ENCODE peak calls at places on chromosome 2, in ten cellular contexts. A, L, W, E, C, S, J, Q, G and T are unnamed samples.

GRCh38 chr2:109331864-109332848 is 203.2 kb downstream of the SH3RF3 start:
- DNase-seq in A (peak; percentile 85), L (no peak), W (peak; percentile 88), E (peak; percentile 96), C (no peak), S (peak; percentile 95), J (no peak), Q (peak; percentile 67), G (peak; percentile 23), T (no peak)

GRCh38 chr2:190467575-190468083 is 59.5 kb downstream of the MFSD6 start:
- DNase-seq in A (no peak), L (no peak), W (no peak), E (peak; percentile 23), C (no peak), S (peak; percentile 61), J (no peak), Q (no peak), G (no peak), T (no peak)

GRCh38 chr2:32933756-32934095 is 13.0 kb upstream of the LTBP1 start:
- DNase-seq in A (no peak), L (no peak), W (no peak), E (no peak), C (no peak), S (no peak), J (no peak), Q (no peak), G (no peak), T (no peak)

GRCh38 chr2:88099798-88100488 is 27.9 kb downstream of the FABP1 start:
- DNase-seq in A (no peak), L (no peak), W (peak; percentile 41), E (peak; percentile 4), C (peak; percentile 92), S (no peak), J (no peak), Q (no peak), G (peak; percentile 16), T (no peak)

GRCh38 chr2:64120928-64121327 is 23.3 kb downstream of the PELI1 start:
- DNase-seq in A (no peak), L (no peak), W (no peak), E (no peak), C (no peak), S (no peak), J (no peak), Q (no peak), G (no peak), T (no peak)

GRCh38 chr2:234964631-234965461 is 13.0 kb downstream of the SH3BP4 start:
- DNase-seq in A (no peak), L (no peak), W (no peak), E (no peak), C (no peak), S (no peak), J (no peak), Q (no peak), G (no peak), T (no peak)

GRCh38 chr2:222791946-222792649 is 68.7 kb upstream of the ACSL3 start:
- DNase-seq in A (no peak), L (no peak), W (peak; percentile 73), E (no peak), C (no peak), S (no peak), J (peak; percentile 59), Q (no peak), G (no peak), T (no peak)

GRCh38 chr2:61900246-61900645 is 5.2 kb upstream of the COMMD1 start:
- DNase-seq in A (no peak), L (no peak), W (peak; percentile 15), E (peak; percentile 38), C (no peak), S (no peak), J (no peak), Q (no peak), G (no peak), T (no peak)

GRCh38 chr2:18993756-18994155 is 364.7 kb downstream of the OSR1 start:
- DNase-seq in A (no peak), L (no peak), W (no peak), E (no peak), C (no peak), S (no peak), J (no peak), Q (no peak), G (no peak), T (no peak)

GRCh38 chr2:70613510-70613909 is 59.9 kb upstream of the TGFA start:
- DNase-seq in A (no peak), L (no peak), W (no peak), E (no peak), C (no peak), S (no peak), J (no peak), Q (no peak), G (no peak), T (no peak)

GRCh38 chr2:150099805-150100204 is 387.7 kb downstream of the RND3 start:
- DNase-seq in A (no peak), L (no peak), W (no peak), E (no peak), C (no peak), S (no peak), J (no peak), Q (no peak), G (no peak), T (no peak)

GRCh38 chr2:188181439-188181838 is 110.2 kb upstream of the GULP1 start:
- DNase-seq in A (no peak), L (no peak), W (no peak), E (no peak), C (no peak), S (no peak), J (no peak), Q (no peak), G (no peak), T (no peak)

GRCh38 chr2:100013892-100014677 is 128.3 kb downstream of the AFF3 start:
- DNase-seq in A (peak; percentile 93), L (no peak), W (peak; percentile 84), E (peak; percentile 99), C (no peak), S (peak; percentile 97), J (peak; percentile 81), Q (no peak), G (peak; percentile 39), T (peak; percentile 57)

GRCh38 chr2:224145751-224146355 is 106.8 kb upstream of the SERPINE2 start:
- DNase-seq in A (peak; percentile 65), L (no peak), W (peak; percentile 88), E (peak; percentile 80), C (no peak), S (peak; percentile 93), J (no peak), Q (no peak), G (no peak), T (no peak)

GRCh38 chr2:26678026-26678425 is 14.5 kb upstream of the KCNK3 start:
- DNase-seq in A (no peak), L (no peak), W (peak; percentile 16), E (no peak), C (no peak), S (no peak), J (no peak), Q (no peak), G (no peak), T (no peak)

GRCh38 chr2:209425082-209426071 is 1.5 kb downstream of the MAP2 start:
- DNase-seq in A (peak; percentile 18), L (no peak), W (peak; percentile 64), E (peak; percentile 41), C (no peak), S (peak; percentile 66), J (no peak), Q (peak; percentile 74), G (peak; percentile 34), T (peak; percentile 28)

GRCh38 chr2:240462704-240463273 is 27.3 kb downstream of the GPC1 start:
- DNase-seq in A (no peak), L (no peak), W (no peak), E (no peak), C (no peak), S (no peak), J (peak; percentile 23), Q (no peak), G (no peak), T (no peak)

GRCh38 chr2:238330391-238330790 is 10.1 kb downstream of the TRAF3IP1 start:
- DNase-seq in A (no peak), L (no peak), W (no peak), E (no peak), C (no peak), S (no peak), J (no peak), Q (no peak), G (no peak), T (no peak)

GRCh38 chr2:16302969-16303592 is 362.6 kb downstream of the CYRIA start:
- DNase-seq in A (no peak), L (no peak), W (no peak), E (no peak), C (peak; percentile 45), S (no peak), J (no peak), Q (peak; percentile 14), G (peak; percentile 98), T (no peak)

GRCh38 chr2:177056540-177056939 is 156.1 kb upstream of the HNRNPA3 start:
- DNase-seq in A (no peak), L (no peak), W (no peak), E (no peak), C (no peak), S (no peak), J (no peak), Q (no peak), G (peak; percentile 20), T (no peak)

GRCh38 chr2:68812256-68812655 is 58.9 kb downstream of the BMP10 start:
- DNase-seq in A (no peak), L (no peak), W (no peak), E (peak; percentile 19), C (no peak), S (no peak), J (no peak), Q (no peak), G (no peak), T (peak; percentile 32)

GRCh38 chr2:74836675-74837401 is 2.9 kb downstream of the HK2 start:
- DNase-seq in A (no peak), L (no peak), W (no peak), E (no peak), C (peak; percentile 58), S (no peak), J (no peak), Q (no peak), G (no peak), T (no peak)
- TF ChIP-seq CTCF in A (no peak), L (peak; percentile 70), W (no peak), E (no peak), C (no peak), S (no peak), J (no peak), Q (no peak), G (no peak), T (peak; percentile 58)

GRCh38 chr2:57549642-57550102 is 496.9 kb upstream of the VRK2 start:
- DNase-seq in A (no peak), L (no peak), W (no peak), E (no peak), C (no peak), S (no peak), J (no peak), Q (peak; percentile 65), G (no peak), T (no peak)
- TF ChIP-seq CTCF in A (peak; percentile 41), L (no peak), W (no peak), E (peak; percentile 9), C (peak; percentile 60), S (peak; percentile 41), J (no peak), Q (peak; percentile 80), G (peak; percentile 18), T (peak; percentile 38)

GRCh38 chr2:47067788-47068407 is 87.2 kb downstream of the STPG4 start:
- DNase-seq in A (no peak), L (no peak), W (no peak), E (no peak), C (no peak), S (no peak), J (peak; percentile 90), Q (no peak), G (no peak), T (no peak)
- TF ChIP-seq CTCF in A (no peak), L (no peak), W (no peak), E (no peak), C (no peak), S (no peak), J (no peak), Q (no peak), G (no peak), T (no peak)

GRCh38 chr2:120336749-120337148 is 9.2 kb upstream of the INHBB start:
- DNase-seq in A (no peak), L (no peak), W (no peak), E (no peak), C (no peak), S (no peak), J (no peak), Q (no peak), G (no peak), T (no peak)
- TF ChIP-seq CTCF in A (no peak), L (no peak), W (no peak), E (no peak), C (peak; percentile 37), S (no peak), J (no peak), Q (no peak), G (no peak), T (no peak)